ENCODE peak calls at places on chromosomes 2 and 18, in four cellular contexts. D is right atrium auricular region, H is spleen, E is IMR-90. P is an unnamed sample.
A peak's percentile ranks its signal among the peaks of the same experiment; 100 is the strongest.

GRCh38 chr2:26274058-26274613 is 29.4 kb downstream of the HADHB start:
- DNase-seq in E (peak; percentile 90), D (peak; percentile 94), H (no peak), P (no peak)

GRCh38 chr2:240095556-240096523 is 40.3 kb downstream of the COPS9 start:
- DNase-seq in H (no peak), D (no peak), E (no peak), P (no peak)

GRCh38 chr2:3689998-3690748 is 13.2 kb upstream of the DCDC2C start:
- DNase-seq in D (no peak), E (no peak), H (no peak), P (no peak)

GRCh38 chr2:123359636-123360035 is 665.5 kb upstream of the CNTNAP5 start:
- DNase-seq in D (no peak), E (no peak), H (no peak), P (no peak)

GRCh38 chr2:227052879-227053278 is 111.1 kb downstream of the COL4A4 start:
- DNase-seq in D (no peak), H (no peak), E (no peak), P (no peak)

GRCh38 chr2:61694312-61695274 is 156.4 kb upstream of the XPO1 start:
- DNase-seq in H (peak; percentile 99), D (peak; percentile 92), E (peak; percentile 75), P (peak; percentile 98)

GRCh38 chr2:166768393-166769123 is 119.7 kb upstream of the XIRP2 start:
- DNase-seq in E (no peak), H (no peak), D (no peak), P (no peak)

GRCh38 chr2:111100765-111101162 is 19.9 kb upstream of the BCL2L11 start:
- DNase-seq in E (no peak), H (no peak), D (no peak), P (no peak)

GRCh38 chr2:188610050-188610444 is 318.4 kb downstream of the GULP1 start:
- DNase-seq in D (no peak), H (no peak), E (no peak), P (no peak)

GRCh38 chr18:74949611-74950010 is 259.3 kb downstream of the PTGR3 start:
- DNase-seq in E (no peak), H (no peak), D (no peak), P (no peak)

GRCh38 chr2:68741805-68742306 is 7.2 kb downstream of the ARHGAP25 start:
- DNase-seq in H (no peak), E (peak; percentile 30), D (peak; percentile 50), P (no peak)

GRCh38 chr2:112605926-112606325 is 21.5 kb downstream of the CHCHD5 start:
- DNase-seq in D (no peak), H (peak; percentile 46), E (no peak), P (no peak)

GRCh38 chr2:96816836-96817702 is 1.0 kb downstream of the CNNM3 start:
- DNase-seq in D (no peak), H (peak; percentile 86), E (peak; percentile 27), P (peak; percentile 77)

GRCh38 chr2:145006957-145007672 is 487.2 kb upstream of the ZEB2 start:
- DNase-seq in H (no peak), E (peak; percentile 98), D (peak; percentile 83), P (no peak)

GRCh38 chr2:16413257-16413656 is 252.4 kb downstream of the CYRIA start:
- DNase-seq in E (no peak), D (peak; percentile 70), H (no peak), P (no peak)

GRCh38 chr2:158127380-158127804 is 25.7 kb downstream of the UPP2 start:
- DNase-seq in H (no peak), E (no peak), D (no peak), P (no peak)

GRCh38 chr2:210792000-210792399 is 235.6 kb downstream of the CPS1 start:
- DNase-seq in H (no peak), D (no peak), E (no peak), P (no peak)

GRCh38 chr2:235979753-235980459 is 188.3 kb downstream of the GBX2 start:
- DNase-seq in E (no peak), H (no peak), D (no peak), P (no peak)

GRCh38 chr18:48306838-48307237 is 102.3 kb downstream of the ZBTB7C start:
- DNase-seq in H (no peak), E (no peak), D (no peak), P (no peak)

GRCh38 chr2:162075689-162076132 is 1.7 kb upstream of the DPP4 start:
- DNase-seq in E (peak; percentile 82), H (no peak), D (no peak), P (no peak)

GRCh38 chr2:45006942-45007287 is 2.3 kb downstream of the SIX2 start:
- DNase-seq in E (no peak), H (no peak), D (no peak), P (no peak)

GRCh38 chr2:71952572-71953188 is 195.0 kb downstream of the CYP26B1 start:
- DNase-seq in E (no peak), H (no peak), D (no peak), P (no peak)

GRCh38 chr2:160652236-160652635 is 158.6 kb upstream of the RBMS1 start:
- DNase-seq in H (peak; percentile 78), D (peak; percentile 74), E (no peak), P (no peak)

GRCh38 chr18:29780814-29781213 is 1261.7 kb downstream of the DSC3 start:
- DNase-seq in E (no peak), H (no peak), D (no peak), P (no peak)

GRCh38 chr2:70523996-70524965 is 29.3 kb downstream of the TGFA start:
- DNase-seq in E (peak; percentile 34), D (no peak), H (no peak), P (peak; percentile 93)

GRCh38 chr18:54883816-54884604 is 55.7 kb downstream of the RAB27B start:
- DNase-seq in E (peak; percentile 25), H (no peak), D (no peak), P (no peak)

GRCh38 chr2:30148850-30149249 is 2.0 kb downstream of the YPEL5 start:
- DNase-seq in D (no peak), H (no peak), E (no peak), P (no peak)

GRCh38 chr2:30147196-30147714 is 448 bp downstream of the YPEL5 start:
- DNase-seq in D (no peak), E (no peak), H (peak; percentile 92), P (no peak)

GRCh38 chr2:30146337-30147195 is at the start of gene YPEL5:
- DNase-seq in H (peak; percentile 100), E (peak; percentile 99), D (peak; percentile 100), P (peak; percentile 100)

GRCh38 chr2:30149513-30149912 is 2.7 kb downstream of the YPEL5 start:
- DNase-seq in H (no peak), E (no peak), D (no peak), P (no peak)

GRCh38 chr2:30147715-30148611 is 1.2 kb downstream of the YPEL5 start:
- DNase-seq in H (peak; percentile 96), E (peak; percentile 40), D (peak; percentile 75), P (peak; percentile 95)
- H3K27ac ChIP-seq in H (peak overlapping the region; percentile 100), E (peak overlapping the region; percentile 91), D (peak overlapping the region; percentile 99), P (peak overlapping the region; percentile 90)

GRCh38 chr2:237688081-237688480 is 60.7 kb downstream of the LRRFIP1 start:
- DNase-seq in D (no peak), H (no peak), E (no peak), P (no peak)
- H3K4me3 ChIP-seq in D (no peak overlapping the region), H (no peak overlapping the region), E (no peak overlapping the region), P (no peak overlapping the region)

GRCh38 chr2:151071382-151071781 is 190.3 kb downstream of the RBM43 start:
- DNase-seq in D (no peak), H (no peak), E (peak; percentile 67), P (no peak)
- TF ChIP-seq CTCF in D (no peak), H (no peak), E (peak; percentile 56), P (no peak)

DNA sequence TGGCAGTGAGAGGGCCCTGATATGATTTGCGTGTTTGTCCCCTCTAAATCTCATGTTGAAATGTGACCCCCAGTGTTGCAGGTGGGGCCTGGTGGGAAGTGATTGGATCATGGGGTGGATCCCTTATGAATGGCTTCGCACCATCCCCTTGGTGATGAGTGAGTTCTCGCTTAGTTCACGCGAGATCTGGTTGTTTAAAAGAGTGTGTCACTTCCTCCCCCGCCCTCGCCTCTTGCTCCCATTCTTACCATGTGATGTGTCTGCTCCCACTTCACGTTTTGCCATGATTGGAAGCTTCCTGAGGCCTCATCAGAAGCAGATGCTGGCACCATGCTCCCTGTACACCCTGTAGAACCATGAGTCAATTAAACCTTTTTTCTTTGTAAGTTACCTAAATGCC is 319.9 kb upstream of the ID2 start:
- DNase-seq in H (no peak), D (no peak), E (no peak), P (no peak)
- H3K27ac ChIP-seq in H (no peak overlapping the region), D (no peak overlapping the region), E (no peak overlapping the region), P (no peak overlapping the region)